ENCODE peak calls at places on chromosomes 4 and X, in eight cellular contexts. O, S, X, Q, N, K, Y and A are unnamed samples.

GRCh38 chrX:45322820-45323219 is 122.1 kb upstream of the DIPK2B start:
- DNase-seq in K (no peak), O (no peak), Y (peak; percentile 19), N (no peak), S (no peak), Q (no peak), X (no peak), A (no peak)

GRCh38 chr4:185143596-185143969 is 517 bp downstream of the SLC25A4 start:
- DNase-seq in O (no peak), K (peak; percentile 14), S (no peak), X (peak; percentile 49), Q (peak; percentile 30), N (peak; percentile 37), Y (no peak), A (peak; percentile 73)

GRCh38 chrX:68894513-68895338 is 65.9 kb downstream of the EFNB1 start:
- DNase-seq in S (no peak), K (no peak), Y (no peak), O (no peak), Q (peak; percentile 37), X (no peak), N (no peak), A (peak; percentile 36)

GRCh38 chr4:153776601-153777000 is 12.3 kb downstream of the SFRP2 start:
- DNase-seq in N (no peak), K (no peak), X (no peak), S (no peak), Y (no peak), Q (no peak), O (no peak), A (no peak)

GRCh38 chr4:2070421-2071251 is 11.5 kb downstream of the NAT8L start:
- DNase-seq in S (no peak), O (no peak), Y (no peak), K (no peak), Q (no peak), N (peak; percentile 12), X (no peak), A (no peak)

GRCh38 chrX:150324035-150324728 is 38.9 kb upstream of the MAMLD1 start:
- DNase-seq in K (peak; percentile 46), S (no peak), Q (no peak), O (peak; percentile 7), Y (peak; percentile 60), N (no peak), X (no peak), A (no peak)

GRCh38 chr4:158090323-158090722 is 82.5 kb downstream of the GASK1B start:
- DNase-seq in X (no peak), K (no peak), Y (no peak), O (peak; percentile 3), Q (no peak), N (no peak), S (no peak), A (no peak)

GRCh38 chr4:39205476-39205875 is 23.1 kb downstream of the WDR19 start:
- DNase-seq in S (no peak), X (no peak), Q (no peak), K (no peak), O (no peak), N (no peak), Y (no peak), A (no peak)

GRCh38 chrX:107290019-107290418 is 83.6 kb downstream of the DNAAF6 start:
- DNase-seq in Y (no peak), K (no peak), Q (no peak), S (no peak), O (no peak), X (no peak), N (no peak), A (no peak)

GRCh38 chrX:10109695-10110094 is 47.1 kb upstream of the CLCN4 start:
- DNase-seq in O (no peak), N (no peak), Y (no peak), X (no peak), S (no peak), K (no peak), Q (no peak), A (peak; percentile 43)

GRCh38 chr4:7744131-7744804 is 195.4 kb downstream of the AFAP1 start:
- DNase-seq in S (no peak), K (no peak), Q (no peak), Y (no peak), O (no peak), N (no peak), X (no peak), A (no peak)

GRCh38 chr4:11424000-11424399 is 4.7 kb downstream of the HS3ST1 start:
- DNase-seq in Y (no peak), X (peak; percentile 15), N (no peak), Q (peak; percentile 37), O (peak; percentile 75), S (no peak), K (peak; percentile 28), A (peak; percentile 72)

GRCh38 chrX:24260827-24261550 is 52.9 kb downstream of the SUPT20HL2 start:
- DNase-seq in N (no peak), S (no peak), K (no peak), Y (no peak), Q (no peak), O (no peak), X (no peak), A (no peak)